ENCODE peak calls at places on chromosomes 16 and 17, in five cellular contexts. G, F, O, H and W are unnamed samples.

GRCh38 chr16:52569296-52569695 is 22.4 kb upstream of the TOX3 start:
- DNase-seq in G (no peak), F (no peak), O (no peak), H (no peak), W (no peak)

GRCh38 chr16:13999895-14000425 is 71.2 kb upstream of the MRTFB start:
- DNase-seq in G (no peak), F (peak), O (no peak), H (peak), W (no peak)

GRCh38 chr17:74215332-74215727 is 2.0 kb downstream of the TTYH2 start:
- DNase-seq in G (no peak), F (peak), O (no peak), H (no peak), W (no peak)

GRCh38 chr17:82984751-82985435 is 94.5 kb upstream of the METRNL start:
- DNase-seq in G (peak), F (no peak), O (no peak), H (no peak), W (no peak)

GRCh38 chr17:82245144-82246039 is 16.6 kb downstream of the SLC16A3 start:
- DNase-seq in G (no peak), F (no peak), O (no peak), H (no peak), W (peak)

GRCh38 chr17:27569257-27569722 is 61.7 kb upstream of the LGALS9 start:
- DNase-seq in G (no peak), F (no peak), O (no peak), H (peak), W (peak)

GRCh38 chr16:79146-80054 is 1.4 kb downstream of the MPG start:
- DNase-seq in G (no peak), F (no peak), O (no peak), H (peak), W (peak)

GRCh38 chr16:591892-592517 is 2.1 kb downstream of the RAB40C start:
- DNase-seq in G (no peak), F (no peak), O (no peak), H (no peak), W (no peak)

GRCh38 chr17:37490638-37491614 is 1.2 kb downstream of the DUSP14 start:
- DNase-seq in G (no peak), F (no peak), O (no peak), H (peak), W (peak)

GRCh38 chr17:44249501-44250246 is 18.3 kb downstream of the SLC4A1 start:
- DNase-seq in G (no peak), F (no peak), O (no peak), H (no peak), W (no peak)

GRCh38 chr17:4908301-4908700 is 5.4 kb upstream of the CHRNE start:
- DNase-seq in G (no peak), F (no peak), O (no peak), H (no peak), W (no peak)

GRCh38 chr17:69602969-69603368 is 188.5 kb downstream of the MAP2K6 start:
- DNase-seq in G (no peak), F (no peak), O (no peak), H (no peak), W (no peak)

GRCh38 chr17:31171711-31172110 is 76.9 kb downstream of the NF1 start:
- DNase-seq in G (no peak), F (no peak), O (no peak), H (no peak), W (no peak)

GRCh38 chr17:8857919-8858318 is 9.6 kb downstream of the PIK3R6 start:
- DNase-seq in G (no peak), F (no peak), O (no peak), H (peak), W (peak)

GRCh38 chr17:28718990-28719433 is 773 bp upstream of the RPL23A start:
- DNase-seq in G (no peak), F (no peak), O (no peak), H (no peak), W (no peak)

GRCh38 chr17:54891176-54891821 is 9.4 kb upstream of the TOM1L1 start:
- DNase-seq in G (no peak), F (no peak), O (peak), H (peak), W (peak)

GRCh38 chr17:79902146-79902791 is 63.0 kb upstream of the CBX4 start:
- DNase-seq in G (no peak), F (no peak), O (no peak), H (no peak), W (no peak)

GRCh38 chr16:85395207-85395912 is 217.8 kb upstream of the GSE1 start:
- DNase-seq in G (peak), F (peak), O (peak), H (peak), W (peak)

GRCh38 chr16:9091867-9092281 is 430 bp downstream of the HAPSTR1 start:
- DNase-seq in G (peak), F (no peak), O (no peak), H (peak), W (peak)

GRCh38 chr16:23244122-23244521 is 58.0 kb upstream of the SCNN1B start:
- DNase-seq in G (no peak), F (no peak), O (no peak), H (peak), W (no peak)

GRCh38 chr16:7492122-7492521 is 159.5 kb downstream of the RBFOX1 start:
- DNase-seq in G (no peak), F (no peak), O (no peak), H (no peak), W (no peak)

GRCh38 chr16:16857603-16858283 is 478.8 kb downstream of the NPIPA7 start:
- DNase-seq in G (no peak), F (no peak), O (no peak), H (no peak), W (no peak)

DNA sequence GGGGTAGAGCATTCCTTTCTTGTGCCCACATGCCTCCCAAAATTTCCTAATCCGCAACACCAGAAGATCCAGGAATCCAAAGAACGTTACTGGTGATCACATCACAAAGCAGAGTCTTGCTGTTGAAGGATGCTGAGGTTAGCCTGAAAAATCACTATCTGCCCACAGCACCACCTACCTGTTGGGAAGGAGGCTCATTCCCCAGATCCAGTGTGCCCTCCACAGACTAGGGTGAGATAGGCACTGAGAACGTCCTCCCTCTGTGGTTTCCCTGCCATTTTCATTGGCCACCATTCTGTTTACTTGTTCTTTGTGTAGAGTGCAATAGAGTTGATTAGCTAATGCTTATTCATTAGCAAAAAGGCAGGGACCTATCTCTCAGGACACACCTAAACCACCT is 30.3 kb downstream of the RCVRN start:
- DNase-seq in G (no peak), F (no peak), O (no peak), H (no peak), W (no peak)
- TF ChIP-seq CTCF in G (no peak), F (no peak), O (no peak), H (no peak), W (no peak)

DNA sequence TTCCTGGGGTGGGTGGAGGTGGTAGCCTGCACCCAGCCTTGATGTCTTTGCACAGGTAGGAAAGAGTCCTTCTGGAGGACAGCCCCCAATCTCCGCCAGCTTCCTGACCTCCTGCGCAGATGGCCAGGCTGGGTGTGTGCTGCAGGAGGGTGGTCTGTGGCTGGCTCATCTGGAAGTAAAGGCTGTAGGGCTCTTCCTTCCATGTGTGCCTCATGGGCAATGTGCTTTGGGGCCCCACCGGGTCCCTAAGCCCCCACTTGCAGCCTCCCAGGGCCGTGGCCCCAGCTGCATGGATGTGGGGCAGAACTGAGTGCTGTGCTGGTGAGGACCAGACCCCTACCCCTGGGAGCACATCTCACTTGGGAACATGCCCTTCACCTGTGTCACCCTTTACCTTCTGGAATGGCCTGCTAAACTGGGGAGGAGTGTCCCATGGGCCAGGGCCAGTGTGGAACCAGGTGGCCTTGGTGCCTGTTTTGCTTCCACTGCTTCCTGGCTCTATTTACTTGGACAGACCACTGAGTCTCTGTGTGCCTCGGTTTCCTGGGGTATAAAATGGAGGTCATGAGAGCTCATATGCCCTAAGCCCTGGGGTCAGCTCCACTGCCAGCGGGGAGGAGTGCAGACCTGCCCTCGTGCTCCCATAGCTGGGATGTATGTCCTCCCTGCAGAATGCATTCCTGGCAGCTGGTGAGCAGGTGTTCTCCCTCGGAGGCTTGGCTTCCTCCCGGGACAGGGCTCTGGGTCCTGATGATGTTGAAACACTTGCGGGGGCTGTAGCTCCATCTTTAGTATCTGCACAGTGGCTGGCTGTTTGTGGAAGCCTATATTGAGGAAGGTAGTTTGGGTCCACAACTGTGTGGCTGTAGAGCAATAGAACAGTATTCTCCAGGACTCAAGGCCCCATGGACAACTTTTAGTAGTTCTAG is 18.0 kb downstream of the MPRIP start:
- DNase-seq in G (peak), F (no peak), O (no peak), H (no peak), W (no peak)
- H3K4me3 ChIP-seq in G (no peak), F (no peak), O (no peak), H (no peak), W (no peak)

DNA sequence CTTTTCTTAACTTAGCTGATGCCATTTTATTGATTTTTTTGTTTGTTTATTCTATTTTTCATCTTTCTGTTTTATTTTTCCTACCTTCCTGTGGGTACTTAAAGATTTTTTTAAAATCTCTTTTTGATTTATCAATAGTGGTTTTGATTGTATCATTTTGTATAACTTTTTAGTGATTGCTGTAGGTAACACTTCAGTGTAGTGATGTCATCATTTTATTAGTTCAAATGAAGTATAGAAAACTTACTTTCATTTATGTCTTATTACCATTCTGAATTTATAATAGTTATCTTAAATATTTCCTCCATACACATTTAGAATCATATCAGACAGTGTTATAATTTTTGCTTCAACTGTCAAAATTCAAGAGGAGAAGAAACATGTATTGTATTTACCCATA is 115.9 kb downstream of the PHKB start:
- DNase-seq in G (no peak), F (no peak), O (no peak), H (no peak), W (no peak)
- TF ChIP-seq CTCF in G (no peak), F (no peak), O (no peak), H (no peak), W (no peak)

GRCh38 chr16:2964416-2965223 is 545 bp downstream of the KREMEN2 start:
- DNase-seq in G (no peak), F (no peak), O (no peak), H (peak), W (no peak)

GRCh38 chr16:2963074-2963610 is 933 bp upstream of the KREMEN2 start:
- DNase-seq in G (no peak), F (no peak), O (no peak), H (no peak), W (no peak)

GRCh38 chr16:2963611-2964415 is at the start of gene KREMEN2:
- DNase-seq in G (no peak), F (no peak), O (no peak), H (no peak), W (no peak)

GRCh38 chr16:2960183-2961010 is 3.7 kb upstream of the KREMEN2 start:
- DNase-seq in G (no peak), F (no peak), O (no peak), H (no peak), W (no peak)

DNA sequence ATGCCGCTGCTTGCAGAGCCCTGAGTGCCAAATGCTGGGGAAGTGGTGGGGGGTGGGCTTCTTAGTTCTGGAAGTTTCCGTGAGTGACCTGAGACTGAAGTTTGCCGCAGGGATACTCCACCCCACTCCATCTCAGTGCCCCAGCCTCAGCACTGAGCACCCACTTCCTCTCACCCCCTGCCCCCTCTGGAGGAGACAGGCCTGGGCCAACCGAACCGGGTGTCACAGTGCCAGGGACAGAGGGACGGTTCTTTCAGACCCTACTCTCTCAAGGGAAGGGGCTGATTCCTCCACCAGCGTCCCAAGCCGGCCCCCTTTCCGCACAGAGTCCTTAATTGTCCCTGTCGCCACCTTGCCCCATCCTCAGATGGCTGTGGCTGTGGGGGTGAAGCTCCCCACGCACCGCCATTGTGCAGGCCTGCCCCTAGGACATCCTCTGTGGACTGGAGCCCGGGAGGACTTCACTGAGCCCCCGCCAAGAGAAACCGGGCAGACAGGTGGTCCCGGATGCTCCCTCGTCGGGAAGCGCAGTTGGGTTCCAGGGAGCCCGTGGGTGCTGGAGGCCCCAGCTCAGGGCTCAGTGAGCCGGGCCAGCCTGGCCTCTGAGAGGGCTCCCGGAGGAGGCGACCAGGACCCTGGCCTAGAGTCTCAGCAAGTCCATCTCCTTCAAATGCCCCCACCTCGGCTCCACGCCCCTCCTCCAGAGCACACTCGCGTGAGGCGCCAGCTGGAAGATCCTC is 1.6 kb upstream of the KREMEN2 start:
- DNase-seq in G (no peak), F (no peak), O (no peak), H (no peak), W (no peak)
- H3K4me3 ChIP-seq in G (no peak), F (no peak), O (no peak), H (no peak), W (no peak)

GRCh38 chr16:3458852-3459361 is 15.4 kb downstream of the NAA60 start:
- DNase-seq in G (no peak), F (no peak), O (no peak), H (peak), W (peak)

GRCh38 chr16:3460585-3460984 is 17.1 kb downstream of the NAA60 start:
- DNase-seq in G (no peak), F (no peak), O (no peak), H (no peak), W (no peak)

GRCh38 chr16:3459401-3460090 is 16.1 kb downstream of the NAA60 start:
- DNase-seq in G (no peak), F (no peak), O (no peak), H (peak), W (no peak)

GRCh38 chr16:3460121-3460520 is 16.6 kb downstream of the NAA60 start:
- DNase-seq in G (no peak), F (no peak), O (no peak), H (no peak), W (no peak)

GRCh38 chr16:3461120-3461519 is 17.6 kb downstream of the NAA60 start:
- DNase-seq in G (no peak), F (no peak), O (no peak), H (peak), W (no peak)
- TF ChIP-seq CTCF in G (no peak), F (no peak), O (no peak), H (peak), W (no peak)

GRCh38 chr16:51390877-51391276 is 239.8 kb upstream of the SALL1 start:
- DNase-seq in G (no peak), F (no peak), O (no peak), H (no peak), W (no peak)
- H3K4me3 ChIP-seq in G (no peak), F (no peak), O (no peak), H (no peak), W (no peak)

DNA sequence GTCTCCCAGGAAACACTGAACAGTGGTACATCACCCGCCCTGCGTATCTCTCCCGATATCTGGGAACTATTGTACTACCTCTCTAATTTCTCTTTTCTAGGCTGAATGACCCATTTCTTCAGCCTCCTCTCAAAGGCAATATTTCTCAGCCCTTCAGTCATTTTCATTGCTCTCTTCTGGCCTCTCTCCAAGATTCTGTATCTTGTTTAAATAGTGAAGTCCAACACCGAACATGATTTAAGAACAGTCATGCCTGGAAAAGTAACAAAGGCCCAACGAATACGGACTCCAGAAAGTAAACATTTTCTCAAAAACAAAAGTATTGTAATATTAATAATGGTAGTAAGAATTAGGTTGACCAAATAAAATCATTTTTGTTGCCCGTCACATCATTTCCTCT is 220.0 kb downstream of the ZFHX3 start:
- DNase-seq in G (no peak), F (no peak), O (no peak), H (no peak), W (no peak)
- TF ChIP-seq CTCF in G (no peak), F (no peak), O (no peak), H (no peak), W (no peak)

GRCh38 chr17:47847341-47848197 is 3.4 kb downstream of the SP6 start:
- DNase-seq in G (no peak), F (no peak), O (no peak), H (peak), W (no peak)
- H3K4me3 ChIP-seq in G (no peak), F (no peak), O (no peak), H (no peak), W (no peak)

GRCh38 chr17:77256710-77257109 is 115.9 kb downstream of the SEC14L1 start:
- DNase-seq in G (no peak), F (no peak), O (no peak), H (no peak), W (no peak)
- TF ChIP-seq CTCF in G (no peak), F (no peak), O (no peak), H (peak), W (no peak)